ENCODE peak calls at places on chromosomes 16 and 17, in eight cellular contexts. X, O, N, C, H, K, Z and W are unnamed samples.

GRCh38 chr17:38871992-38872605 is 2.2 kb downstream of the LASP1 start:
- DNase-seq in N (no peak), O (no peak), C (no peak), Z (no peak), K (no peak), X (no peak), H (no peak), W (no peak)

GRCh38 chr17:63333869-63334268 is 112.2 kb downstream of the CYB561 start:
- DNase-seq in K (no peak), C (no peak), N (no peak), O (no peak), X (no peak), Z (no peak), H (no peak), W (no peak)

GRCh38 chr17:57121308-57122042 is 36.4 kb downstream of the AKAP1 start:
- DNase-seq in Z (no peak), K (no peak), H (peak), O (peak), N (peak), C (peak), X (no peak), W (peak)

GRCh38 chr16:79261461-79261860 is 339.1 kb downstream of the MAF start:
- DNase-seq in Z (no peak), C (no peak), H (peak), N (no peak), K (no peak), O (peak), X (no peak), W (no peak)

GRCh38 chr16:69039333-69039941 is 66.0 kb upstream of the HAS3 start:
- DNase-seq in K (no peak), C (peak), N (no peak), O (no peak), Z (no peak), X (no peak), H (peak), W (no peak)

GRCh38 chr17:1422907-1423306 is 22.9 kb upstream of the YWHAE start:
- DNase-seq in K (no peak), N (no peak), C (peak), H (peak), O (peak), Z (no peak), X (no peak), W (no peak)

GRCh38 chr17:27284811-27285415 is 9.0 kb upstream of the WSB1 start:
- DNase-seq in O (no peak), Z (no peak), H (no peak), C (no peak), K (peak), N (no peak), X (no peak), W (no peak)

GRCh38 chr16:23847938-23848337 is 12.2 kb downstream of the PRKCB start:
- DNase-seq in X (no peak), Z (peak), O (no peak), H (no peak), C (no peak), N (no peak), K (no peak), W (no peak)

GRCh38 chr16:74745926-74746325 is 28.7 kb downstream of the FA2H start:
- DNase-seq in Z (no peak), O (no peak), X (no peak), K (no peak), H (no peak), C (no peak), N (no peak), W (no peak)

GRCh38 chr17:83115202-83115651 is 35.8 kb downstream of the METRNL start:
- DNase-seq in H (no peak), C (no peak), X (no peak), K (no peak), N (no peak), O (no peak), Z (no peak), W (no peak)

GRCh38 chr17:19286751-19287341 is 49.7 kb downstream of the EPN2 start:
- DNase-seq in O (no peak), Z (no peak), C (no peak), X (no peak), K (no peak), N (no peak), H (no peak), W (no peak)

GRCh38 chr16:69417537-69418199 is 6.8 kb upstream of the CYB5B start:
- DNase-seq in N (no peak), C (peak), H (peak), O (peak), K (no peak), Z (no peak), X (no peak), W (no peak)

GRCh38 chr17:19386974-19387920 is at the start of gene MFAP4:
- DNase-seq in C (peak), X (no peak), N (no peak), H (no peak), Z (no peak), O (peak), K (no peak), W (peak)

GRCh38 chr16:85258166-85258565 is 145.9 kb upstream of the CIBAR2 start:
- DNase-seq in K (no peak), H (no peak), O (no peak), C (no peak), Z (no peak), X (no peak), N (no peak), W (no peak)

GRCh38 chr16:4624827-4625616 is 396 bp downstream of the MGRN1 start:
- DNase-seq in X (peak), C (peak), H (peak), K (no peak), Z (peak), O (peak), N (peak), W (no peak)

GRCh38 chr17:40192961-40193360 is 15.7 kb downstream of the RAPGEFL1 start:
- DNase-seq in K (no peak), H (no peak), O (no peak), X (no peak), N (peak), C (no peak), Z (no peak), W (no peak)

GRCh38 chr17:7956208-7956965 is 24.4 kb downstream of the CNTROB start:
- DNase-seq in Z (no peak), X (no peak), O (peak), H (no peak), K (no peak), C (peak), N (no peak), W (no peak)

GRCh38 chr17:12958786-12959185 is 59.0 kb downstream of the ELAC2 start:
- DNase-seq in H (peak), N (no peak), K (no peak), Z (no peak), O (no peak), C (no peak), X (no peak), W (no peak)

GRCh38 chr17:58527306-58527705 is 12.9 kb upstream of the MTMR4 start:
- DNase-seq in O (no peak), N (no peak), X (no peak), H (no peak), C (no peak), K (no peak), Z (no peak), W (no peak)

GRCh38 chr16:88995746-88996535 is 18.9 kb upstream of the CBFA2T3 start:
- DNase-seq in Z (no peak), H (no peak), K (no peak), C (no peak), N (no peak), O (no peak), X (no peak), W (no peak)

GRCh38 chr17:5759501-5759925 is 175.2 kb upstream of the NLRP1 start:
- DNase-seq in H (no peak), Z (no peak), X (no peak), C (peak), O (no peak), N (no peak), K (no peak), W (no peak)

GRCh38 chr17:80513892-80514291 is 30.7 kb upstream of the RPTOR start:
- DNase-seq in O (no peak), Z (no peak), K (no peak), X (no peak), H (no peak), C (peak), N (no peak), W (no peak)

GRCh38 chr17:74875155-74875969 is 2.6 kb upstream of the FDXR start:
- DNase-seq in C (no peak), X (no peak), O (no peak), Z (no peak), K (no peak), N (no peak), H (no peak), W (no peak)

GRCh38 chr16:81831722-81832126 is 52.6 kb downstream of the PLCG2 start:
- DNase-seq in O (peak), N (peak), Z (peak), K (no peak), C (no peak), H (no peak), X (no peak), W (no peak)

GRCh38 chr16:73048292-73049050 is 543 bp upstream of the ZFHX3 start:
- DNase-seq in O (peak), H (no peak), X (no peak), N (no peak), C (peak), K (no peak), Z (no peak), W (no peak)

GRCh38 chr17:2347805-2348685 is 10.7 kb downstream of the SGSM2 start:
- DNase-seq in X (no peak), H (peak), O (peak), Z (no peak), N (no peak), C (peak), K (peak), W (peak)

GRCh38 chr16:51155901-51156810 is 5.1 kb upstream of the SALL1 start:
- DNase-seq in O (peak), C (peak), H (no peak), K (no peak), Z (no peak), N (no peak), X (no peak), W (no peak)